ENCODE peak calls at places on chromosomes 2 and 18, in six cellular contexts. W, Z, G, F, V and C are unnamed samples.
A peak's percentile ranks its signal among the peaks of the same experiment; 100 is the strongest.

GRCh38 chr2:238581126-238581525 is 154.4 kb downstream of the ASB1 start:
- DNase-seq in W (no peak), Z (no peak), G (no peak), F (no peak), V (no peak), C (no peak)

GRCh38 chr2:235535423-235536130 is 41.7 kb downstream of the AGAP1 start:
- DNase-seq in W (no peak), Z (no peak), G (no peak), F (no peak), V (no peak), C (no peak)

GRCh38 chr2:88950010-88950409 is 258.5 kb downstream of the RPIA start:
- DNase-seq in W (peak; percentile 4), Z (no peak), G (no peak), F (no peak), V (no peak), C (no peak)

GRCh38 chr2:46632349-46632748 is 153.0 kb downstream of the TMEM247 start:
- DNase-seq in W (peak; percentile 16), Z (no peak), G (no peak), F (peak; percentile 59), V (no peak), C (no peak)

GRCh38 chr2:191748050-191748449 is 70.1 kb downstream of the NABP1 start:
- DNase-seq in W (no peak), Z (no peak), G (no peak), F (peak; percentile 17), V (no peak), C (no peak)

GRCh38 chr2:127398239-127398590 is 10.4 kb upstream of the MAP3K2 start:
- DNase-seq in W (no peak), Z (no peak), G (no peak), F (peak; percentile 98), V (no peak), C (peak; percentile 82)

GRCh38 chr2:25312958-25313710 is 28.6 kb downstream of the DNMT3A start:
- DNase-seq in W (no peak), Z (no peak), G (no peak), F (no peak), V (no peak), C (no peak)

GRCh38 chr2:3523551-3524041 is 4.3 kb upstream of the ADI1 start:
- DNase-seq in W (no peak), Z (no peak), G (no peak), F (peak; percentile 60), V (no peak), C (no peak)

GRCh38 chr2:32743480-32744236 is 115.8 kb downstream of the TTC27 start:
- DNase-seq in W (no peak), Z (no peak), G (no peak), F (no peak), V (no peak), C (no peak)

GRCh38 chr2:235433860-235434259 is 60.0 kb upstream of the AGAP1 start:
- DNase-seq in W (no peak), Z (no peak), G (no peak), F (peak; percentile 64), V (no peak), C (no peak)

GRCh38 chr2:3611136-3611535 is 16.2 kb downstream of the COLEC11 start:
- DNase-seq in W (no peak), Z (no peak), G (no peak), F (no peak), V (no peak), C (no peak)

GRCh38 chr2:39243469-39244123 is at the start of gene CDKL4:
- DNase-seq in W (peak; percentile 59), Z (no peak), G (no peak), F (no peak), V (no peak), C (no peak)

GRCh38 chr2:62657752-62658151 is 47.8 kb upstream of the EHBP1 start:
- DNase-seq in W (no peak), Z (no peak), G (no peak), F (no peak), V (no peak), C (no peak)

GRCh38 chr2:233556756-233557736 is 9.5 kb downstream of the USP40 start:
- DNase-seq in W (no peak), Z (no peak), G (no peak), F (peak; percentile 29), V (no peak), C (peak; percentile 19)

GRCh38 chr2:202638710-202639109 is 3.9 kb downstream of the FAM117B start:
- DNase-seq in W (no peak), Z (no peak), G (no peak), F (no peak), V (no peak), C (no peak)

GRCh38 chr2:121210691-121211090 is 74.3 kb downstream of the TFCP2L1 start:
- DNase-seq in W (no peak), Z (no peak), G (no peak), F (no peak), V (no peak), C (no peak)

GRCh38 chr2:45134726-45135125 is 125.5 kb upstream of the SIX2 start:
- DNase-seq in W (peak; percentile 7), Z (no peak), G (no peak), F (peak; percentile 17), V (no peak), C (no peak)

GRCh38 chr2:238483656-238484055 is 56.9 kb downstream of the ASB1 start:
- DNase-seq in W (no peak), Z (no peak), G (no peak), F (no peak), V (no peak), C (no peak)

GRCh38 chr18:50862401-50862800 is 16.5 kb upstream of the ME2 start:
- DNase-seq in W (peak; percentile 14), Z (no peak), G (no peak), F (no peak), V (no peak), C (no peak)

GRCh38 chr18:41532344-41533086 is 422.5 kb upstream of the PIK3C3 start:
- DNase-seq in W (no peak), Z (no peak), G (no peak), F (no peak), V (no peak), C (no peak)

GRCh38 chr2:221420245-221420644 is 151.9 kb downstream of the EPHA4 start:
- DNase-seq in W (no peak), Z (no peak), G (no peak), F (no peak), V (no peak), C (no peak)

GRCh38 chr2:48624696-48625095 is 7.0 kb downstream of the GTF2A1L start:
- DNase-seq in W (no peak), Z (no peak), G (no peak), F (no peak), V (no peak), C (no peak)

GRCh38 chr2:31524592-31524991 is 56.1 kb downstream of the SRD5A2 start:
- DNase-seq in W (no peak), Z (no peak), G (no peak), F (no peak), V (no peak), C (no peak)

GRCh38 chr2:109174626-109175349 is 45.8 kb downstream of the SH3RF3 start:
- DNase-seq in W (no peak), Z (no peak), G (no peak), F (no peak), V (no peak), C (no peak)

GRCh38 chr2:68465081-68465916 is 1.8 kb downstream of the FBXO48 start:
- DNase-seq in W (no peak), Z (no peak), G (no peak), F (peak; percentile 8), V (no peak), C (no peak)

GRCh38 chr2:135037831-135038230 is 9.4 kb downstream of the MAP3K19 start:
- DNase-seq in W (no peak), Z (no peak), G (no peak), F (no peak), V (no peak), C (no peak)